ENCODE peak calls at places on chromosomes 4 and X, in eight cellular contexts. G is coronary artery, U is SW480, N is fibroblast of the aortic adventitia, W is foreskin fibroblast, H is germinal center, K is left ventricle myocardium superior, J is AG09309. O is an unnamed sample.
A peak's percentile ranks its signal among the peaks of the same experiment; 100 is the strongest.

GRCh38 chr4:151658959-151659593 is 101.7 kb downstream of the GATB start:
- DNase-seq in G (no peak), U (no peak), N (peak; percentile 80), W (peak; percentile 64), H (no peak), K (no peak), J (peak; percentile 29), O (no peak)

GRCh38 chrX:103640401-103641155 is 11.8 kb downstream of the TCEAL1 start:
- DNase-seq in G (no peak), U (no peak), N (peak; percentile 30), W (peak; percentile 73), H (no peak), K (no peak), J (no peak), O (no peak)

GRCh38 chr4:123555500-123556273 is 159.1 kb downstream of the SPRY1 start:
- DNase-seq in G (peak; percentile 94), U (peak; percentile 63), N (peak; percentile 97), W (peak; percentile 86), H (no peak), K (peak; percentile 80), J (peak; percentile 39), O (peak; percentile 88)

GRCh38 chr4:157220026-157220881 is at the start of gene GRIA2:
- DNase-seq in G (peak; percentile 75), U (no peak), N (peak; percentile 50), W (peak; percentile 84), H (no peak), K (peak; percentile 59), J (peak; percentile 4), O (no peak)

GRCh38 chr4:31283689-31284088 is 563.5 kb downstream of the PCDH7 start:
- DNase-seq in G (no peak), U (no peak), N (no peak), W (no peak), H (no peak), K (no peak), J (no peak), O (no peak)

GRCh38 chr4:187294861-187295260 is 571.2 kb upstream of the FAT1 start:
- DNase-seq in G (no peak), U (no peak), N (no peak), W (peak; percentile 61), H (no peak), K (no peak), J (no peak), O (no peak)

GRCh38 chrX:46796574-46797191 is 37.8 kb upstream of the SLC9A7 start:
- DNase-seq in G (no peak), U (peak; percentile 63), N (peak; percentile 77), W (peak; percentile 83), H (peak; percentile 44), K (peak; percentile 82), J (no peak), O (peak; percentile 82)

GRCh38 chrX:108123591-108124366 is 32.2 kb downstream of the ATG4A start:
- DNase-seq in G (no peak), U (no peak), N (no peak), W (peak; percentile 20), H (no peak), K (peak; percentile 46), J (no peak), O (no peak)

GRCh38 chr4:185479507-185479971 is 8.0 kb upstream of the CCDC110 start:
- DNase-seq in G (no peak), U (no peak), N (no peak), W (no peak), H (no peak), K (no peak), J (peak; percentile 14), O (no peak)

GRCh38 chr4:151921811-151922210 is 161.0 kb upstream of the GATB start:
- DNase-seq in G (no peak), U (no peak), N (peak; percentile 78), W (peak; percentile 74), H (no peak), K (no peak), J (peak; percentile 66), O (no peak)